ENCODE peak calls at places on chromosomes 12 and 14, in eight cellular contexts. R, E, K, D, U, Q, F and O are unnamed samples.
A peak's percentile ranks its signal among the peaks of the same experiment; 100 is the strongest.

GRCh38 chr14:20569066-20569465 is 8.2 kb upstream of the RNASE9 start:
- ATAC-seq in E (no peak), K (no peak), U (no peak), R (no peak), Q (no peak), F (no peak), D (no peak), O (no peak)

GRCh38 chr14:93035917-93036651 is 79.6 kb downstream of the ITPK1 start:
- ATAC-seq in K (peak; percentile 46), R (no peak), D (peak; percentile 16), E (peak; percentile 43), Q (peak; percentile 41), F (peak; percentile 50), U (peak; percentile 30), O (peak; percentile 29)

GRCh38 chr12:19130224-19131019 is 889 bp downstream of the PLEKHA5 start:
- ATAC-seq in D (peak; percentile 24), R (peak; percentile 28), U (peak; percentile 38), F (peak; percentile 35), E (peak; percentile 18), Q (peak; percentile 68), K (peak; percentile 45), O (peak; percentile 13)

GRCh38 chr12:10068634-10069033 is 30.2 kb downstream of the CLEC1A start:
- ATAC-seq in F (no peak), R (no peak), Q (no peak), E (no peak), U (peak; percentile 50), D (peak; percentile 50), K (no peak), O (peak; percentile 32)

GRCh38 chr14:37428954-37429353 is 166.1 kb downstream of the FOXA1 start:
- ATAC-seq in E (peak; percentile 60), K (no peak), R (no peak), U (no peak), F (peak; percentile 48), D (no peak), Q (no peak), O (no peak)

GRCh38 chr12:43858991-43859390 is 23.1 kb downstream of the TMEM117 start:
- ATAC-seq in K (no peak), Q (no peak), U (no peak), D (no peak), F (no peak), E (no peak), R (no peak), O (no peak)

GRCh38 chr12:33536431-33536830 is 96.8 kb upstream of the SYT10 start:
- ATAC-seq in Q (no peak), U (no peak), E (no peak), K (no peak), R (no peak), D (no peak), F (no peak), O (no peak)

GRCh38 chr12:92400006-92400405 is 254.4 kb upstream of the BTG1 start:
- ATAC-seq in R (no peak), U (no peak), F (no peak), D (no peak), E (no peak), Q (no peak), K (no peak), O (no peak)

GRCh38 chr12:3242199-3242863 is 165.2 kb downstream of the TSPAN9 start:
- ATAC-seq in D (peak; percentile 62), E (peak; percentile 19), Q (peak; percentile 74), R (peak; percentile 70), U (peak; percentile 74), F (no peak), K (peak; percentile 70), O (no peak)

GRCh38 chr12:52371716-52372115 is 4.4 kb upstream of the KRT85 start:
- ATAC-seq in U (no peak), Q (no peak), E (no peak), F (no peak), R (no peak), D (no peak), K (no peak), O (no peak)

GRCh38 chr14:106831322-106831720 is 1304.9 kb downstream of the TMEM121 start:
- ATAC-seq in D (peak; percentile 50), Q (peak; percentile 61), F (no peak), E (no peak), U (no peak), K (no peak), R (no peak), O (no peak)

GRCh38 chr12:105355752-105356151 is 25.3 kb downstream of the C12orf75 start:
- ATAC-seq in U (no peak), D (no peak), E (no peak), Q (peak; percentile 63), K (peak; percentile 72), F (peak; percentile 67), R (no peak), O (peak; percentile 31)

GRCh38 chr12:27537855-27538675 is 14.1 kb downstream of the PPFIBP1 start:
- ATAC-seq in D (no peak), K (no peak), E (no peak), U (peak; percentile 70), Q (no peak), F (no peak), R (peak; percentile 82), O (peak; percentile 74)

GRCh38 chr12:54412348-54412747 is 6.7 kb downstream of the ITGA5 start:
- ATAC-seq in F (no peak), U (peak; percentile 7), R (peak; percentile 19), Q (no peak), D (no peak), K (no peak), E (no peak), O (no peak)

GRCh38 chr14:80167793-80168448 is 43.4 kb downstream of the DIO2 start:
- ATAC-seq in R (no peak), D (no peak), U (peak; percentile 95), Q (no peak), K (no peak), F (no peak), E (no peak), O (peak; percentile 57)

GRCh38 chr12:107992870-107993451 is 136.1 kb upstream of the WSCD2 start:
- ATAC-seq in K (peak; percentile 99), F (no peak), D (peak; percentile 85), U (no peak), E (no peak), R (no peak), Q (peak; percentile 100), O (no peak)

GRCh38 chr12:41956353-41956752 is 188.3 kb downstream of the GXYLT1 start:
- ATAC-seq in E (no peak), K (no peak), U (no peak), F (no peak), D (no peak), Q (no peak), R (no peak), O (no peak)

GRCh38 chr12:30630378-30631285 is 65.0 kb downstream of the IPO8 start:
- ATAC-seq in Q (no peak), E (peak; percentile 57), F (no peak), U (peak; percentile 80), K (no peak), R (peak; percentile 75), D (no peak), O (no peak)

DNA sequence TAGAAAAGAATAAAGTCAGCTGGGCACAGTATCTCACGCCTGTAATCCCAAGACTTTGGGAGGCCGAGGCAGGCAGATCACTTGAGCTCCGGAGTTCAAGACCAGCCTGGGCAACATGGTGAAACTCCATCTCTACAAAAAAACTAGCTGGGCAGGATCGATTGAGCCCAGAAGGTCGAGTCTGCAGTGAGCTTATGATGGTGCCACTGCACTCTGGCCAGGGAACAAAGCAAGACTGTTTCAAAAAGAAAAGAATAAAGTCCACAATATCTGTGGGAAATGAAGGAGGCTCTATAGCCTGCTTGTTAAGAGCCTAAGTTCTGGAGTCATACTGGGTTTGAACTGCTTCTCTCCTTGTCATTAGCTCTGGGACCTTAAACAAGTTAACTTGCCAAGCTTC is 7.9 kb downstream of the MAPK1IP1L start:
- ATAC-seq in K (no peak), Q (no peak), D (no peak), U (no peak), R (no peak), E (no peak), F (peak; percentile 35), O (no peak)
- TF ChIP-seq POLR2A in K (no peak), Q (no peak), D (no peak), U (no peak), R (no peak), E (no peak), F (no peak), O (no peak)

GRCh38 chr12:121789233-121789781 is 4.2 kb downstream of the RHOF start:
- ATAC-seq in E (no peak), R (no peak), K (no peak), F (no peak), Q (no peak), D (peak; percentile 29), U (no peak), O (no peak)

GRCh38 chr12:121792607-121793500 is 634 bp downstream of the RHOF start:
- ATAC-seq in U (peak; percentile 0), E (no peak), D (no peak), K (no peak), Q (peak; percentile 15), R (no peak), F (no peak), O (no peak)

GRCh38 chr12:121791671-121792496 is 1.6 kb downstream of the RHOF start:
- ATAC-seq in K (peak; percentile 16), R (no peak), F (no peak), Q (peak; percentile 10), U (no peak), E (no peak), D (no peak), O (no peak)

GRCh38 chr12:121788176-121788818 is 5.2 kb downstream of the RHOF start:
- ATAC-seq in K (no peak), F (no peak), E (no peak), U (no peak), D (no peak), Q (no peak), R (no peak), O (no peak)

GRCh38 chr12:121789800-121790748 is 3.4 kb downstream of the RHOF start:
- ATAC-seq in E (no peak), K (no peak), D (peak; percentile 39), R (no peak), Q (no peak), U (no peak), F (no peak), O (no peak)
- TF ChIP-seq POLR2A in E (no peak), K (no peak), D (no peak), R (no peak), Q (no peak), U (no peak), F (no peak), O (no peak)

GRCh38 chr14:100067971-100068959 is 3.0 kb downstream of the EVL start:
- ATAC-seq in R (no peak), U (peak; percentile 75), E (no peak), Q (peak; percentile 40), D (peak; percentile 66), K (peak; percentile 65), F (no peak), O (peak; percentile 29)
- TF ChIP-seq POLR2A in R (no peak), U (no peak), E (peak; percentile 22), Q (no peak), D (peak; percentile 30), K (no peak), F (no peak), O (no peak)

GRCh38 chr12:112869778-112870177 is 37.0 kb upstream of the OAS1 start:
- ATAC-seq in U (no peak), F (no peak), D (no peak), K (no peak), Q (no peak), R (no peak), E (no peak), O (no peak)

GRCh38 chr12:112870267-112870980 is 36.3 kb upstream of the OAS1 start:
- ATAC-seq in R (no peak), Q (no peak), E (no peak), D (no peak), F (no peak), U (no peak), K (no peak), O (no peak)

GRCh38 chr12:112868459-112869041 is 38.2 kb upstream of the OAS1 start:
- ATAC-seq in U (no peak), F (no peak), D (no peak), Q (no peak), R (no peak), K (no peak), E (no peak), O (no peak)

GRCh38 chr12:112869091-112869490 is 37.7 kb upstream of the OAS1 start:
- ATAC-seq in Q (no peak), D (no peak), R (no peak), K (no peak), F (no peak), U (no peak), E (no peak), O (no peak)
- TF ChIP-seq POLR2A in Q (no peak), D (no peak), R (no peak), K (no peak), F (no peak), U (no peak), E (no peak), O (no peak)